ENCODE peak calls at places on chromosomes 5 and 9, in seven cellular contexts. X is astrocyte of the spinal cord, P is fibroblast of villous mesenchyme, V is coronary artery, Y is Peyer's patch, D is brain microvascular endothelial cell, S is gastrocnemius medialis. K is an unnamed sample.

GRCh38 chr5:77379558-77380061 is 112.5 kb downstream of the WDR41 start:
- DNase-seq in X (no peak), P (no peak), V (no peak), Y (no peak), D (no peak), S (no peak), K (no peak)

GRCh38 chr5:108670591-108671335 is 76.9 kb upstream of the FER start:
- DNase-seq in X (no peak), P (no peak), V (no peak), Y (no peak), D (no peak), S (no peak), K (no peak)

GRCh38 chr5:1164696-1165630 is 36.4 kb upstream of the SLC6A19 start:
- DNase-seq in X (no peak), P (no peak), V (no peak), Y (peak; percentile 66), D (no peak), S (no peak), K (no peak)

GRCh38 chr9:112125961-112126388 is 49.1 kb downstream of the SUSD1 start:
- DNase-seq in X (no peak), P (peak; percentile 24), V (no peak), Y (no peak), D (no peak), S (no peak), K (no peak)

GRCh38 chr5:57538341-57538955 is 55.8 kb upstream of the ACTBL2 start:
- DNase-seq in X (peak; percentile 51), P (peak; percentile 63), V (no peak), Y (no peak), D (peak; percentile 79), S (no peak), K (peak; percentile 87)

GRCh38 chr9:107881625-107882300 is 392.2 kb upstream of the KLF4 start:
- DNase-seq in X (no peak), P (no peak), V (no peak), Y (no peak), D (peak; percentile 48), S (no peak), K (no peak)

GRCh38 chr9:136342191-136343120 is 15.1 kb downstream of the GPSM1 start:
- DNase-seq in X (peak; percentile 71), P (peak; percentile 66), V (no peak), Y (peak; percentile 88), D (peak; percentile 43), S (no peak), K (no peak)

GRCh38 chr9:130379649-130379970 is 65.2 kb upstream of the ASS1 start:
- DNase-seq in X (no peak), P (no peak), V (no peak), Y (no peak), D (no peak), S (no peak), K (no peak)

GRCh38 chr5:83965431-83965830 is 244.8 kb upstream of the HAPLN1 start:
- DNase-seq in X (peak; percentile 25), P (no peak), V (no peak), Y (no peak), D (no peak), S (no peak), K (no peak)

GRCh38 chr9:121906074-121906520 is 187.0 kb downstream of the TTLL11 start:
- DNase-seq in X (no peak), P (peak; percentile 90), V (peak; percentile 5), Y (no peak), D (peak; percentile 38), S (no peak), K (no peak)

GRCh38 chr5:168291961-168292782 is 727 bp downstream of the WWC1 start:
- DNase-seq in X (no peak), P (no peak), V (no peak), Y (peak; percentile 66), D (no peak), S (no peak), K (no peak)

GRCh38 chr5:168292783-168293696 is 1.6 kb downstream of the WWC1 start:
- DNase-seq in X (no peak), P (no peak), V (no peak), Y (no peak), D (no peak), S (no peak), K (no peak)

GRCh38 chr5:168298949-168299348 is 7.5 kb downstream of the WWC1 start:
- DNase-seq in X (no peak), P (no peak), V (no peak), Y (no peak), D (no peak), S (no peak), K (no peak)

GRCh38 chr5:168296687-168297086 is 5.2 kb downstream of the WWC1 start:
- DNase-seq in X (no peak), P (no peak), V (no peak), Y (no peak), D (no peak), S (no peak), K (no peak)

DNA sequence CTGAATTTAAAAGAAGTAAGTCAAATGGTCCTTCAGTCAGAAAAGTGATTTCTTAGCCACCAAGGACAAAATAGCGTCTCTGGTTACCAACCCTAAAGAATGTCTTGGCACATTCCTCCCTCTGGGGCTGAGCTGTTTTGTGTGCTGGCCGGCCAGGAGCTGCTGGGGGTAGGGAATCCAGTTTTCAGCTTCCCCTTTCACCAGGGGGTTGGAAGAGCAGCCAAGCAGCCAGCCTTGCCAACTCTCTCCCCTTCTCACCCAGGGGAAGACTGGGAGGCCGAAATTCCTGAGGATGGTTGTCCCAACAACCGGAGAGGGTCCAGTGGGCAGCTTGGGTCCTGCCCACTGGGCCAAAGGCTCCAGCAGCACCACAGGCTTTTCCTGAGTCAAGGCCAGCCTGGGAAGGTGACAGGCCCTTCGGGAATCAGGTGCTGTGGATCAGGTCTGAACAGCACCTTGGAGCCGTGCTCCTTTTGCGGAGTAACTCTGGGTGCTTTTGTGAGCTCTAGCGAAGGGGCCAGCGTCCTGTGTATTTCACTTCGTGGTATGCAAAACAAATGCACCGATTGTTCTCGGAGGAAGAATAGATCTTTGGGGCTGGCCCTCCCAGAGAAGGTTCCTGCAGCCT is 4.2 kb downstream of the WWC1 start:
- DNase-seq in X (peak; percentile 79), P (peak; percentile 32), V (no peak), Y (no peak), D (peak; percentile 56), S (no peak), K (no peak)
- TF ChIP-seq CTCF in X (peak; percentile 67), P (peak; percentile 47), V (no peak), Y (no peak), D (peak; percentile 80), S (no peak), K (peak; percentile 50)

GRCh38 chr5:2747372-2748179 is 3.9 kb downstream of the IRX2 start:
- DNase-seq in X (peak; percentile 36), P (no peak), V (peak; percentile 7), Y (no peak), D (no peak), S (no peak), K (no peak)

GRCh38 chr5:2748841-2749513 is 2.5 kb downstream of the IRX2 start:
- DNase-seq in X (peak; percentile 26), P (no peak), V (peak; percentile 67), Y (no peak), D (no peak), S (no peak), K (no peak)

GRCh38 chr5:2749514-2750025 is 1.9 kb downstream of the IRX2 start:
- DNase-seq in X (peak; percentile 45), P (no peak), V (peak; percentile 49), Y (no peak), D (no peak), S (no peak), K (no peak)

GRCh38 chr5:2746642-2747041 is 4.8 kb downstream of the IRX2 start:
- DNase-seq in X (peak; percentile 61), P (peak; percentile 17), V (no peak), Y (no peak), D (no peak), S (no peak), K (no peak)

DNA sequence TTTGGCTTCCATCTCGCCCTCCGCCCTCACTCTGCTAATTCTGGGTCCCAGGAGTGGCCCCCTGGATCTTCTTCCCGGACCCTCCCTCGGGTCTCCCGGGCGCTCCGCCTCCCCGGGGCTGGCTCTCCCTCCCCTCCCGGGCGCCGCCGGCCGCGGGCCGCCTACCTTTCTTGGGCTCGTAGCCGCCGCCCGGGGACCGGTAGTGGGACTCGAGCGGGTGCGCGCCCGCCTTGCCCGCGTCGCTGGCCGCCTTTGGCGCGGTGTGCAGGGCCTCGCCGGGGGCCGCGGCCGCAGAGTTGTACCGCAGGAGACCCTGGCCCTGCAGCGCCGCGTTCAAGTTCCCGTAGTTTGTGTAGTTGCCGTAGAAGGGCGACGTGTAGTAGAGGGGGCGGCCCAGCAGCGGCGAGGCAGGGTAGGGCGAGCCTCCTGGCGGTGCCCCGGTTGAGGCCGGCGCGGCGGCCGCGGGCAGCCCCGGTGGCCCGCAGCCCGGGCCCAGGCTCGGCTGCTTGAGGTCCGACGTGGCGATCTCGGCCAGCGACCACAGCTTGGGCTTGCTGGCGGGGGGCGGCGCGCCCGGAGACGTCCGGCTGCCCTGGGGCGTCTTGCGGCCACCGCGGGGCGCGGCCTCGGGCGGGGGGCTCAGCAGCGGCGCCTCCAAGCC is 3.2 kb downstream of the IRX2 start:
- DNase-seq in X (no peak), P (no peak), V (peak; percentile 50), Y (no peak), D (no peak), S (no peak), K (no peak)
- H3K4me3 ChIP-seq in X (peak overlapping the region; percentile 57), P (no peak overlapping the region), V (no peak overlapping the region), Y (no peak overlapping the region), D (no peak overlapping the region), S (no peak overlapping the region), K (no peak overlapping the region)

DNA sequence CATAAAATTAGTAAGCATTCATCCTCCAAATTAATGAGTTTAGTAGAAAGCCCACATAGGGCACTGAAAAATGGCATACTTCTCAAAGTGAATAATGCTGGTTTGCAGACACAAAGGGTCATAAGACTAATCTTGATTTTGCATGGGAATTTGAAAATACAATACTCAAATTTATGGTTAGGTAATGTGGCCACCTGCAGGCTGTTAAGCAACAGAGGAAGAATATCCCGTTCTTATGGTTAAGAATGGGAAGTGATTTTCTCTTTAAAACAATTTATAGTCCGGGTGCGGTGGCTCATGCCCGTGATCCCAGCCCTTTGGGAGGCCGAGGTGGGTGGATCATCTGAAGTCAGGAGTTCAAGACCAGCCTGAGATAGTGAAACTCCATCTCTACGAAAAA is 9.4 kb upstream of the PLCXD3 start:
- DNase-seq in X (no peak), P (no peak), V (no peak), Y (no peak), D (no peak), S (no peak), K (no peak)
- TF ChIP-seq CTCF in X (peak; percentile 6), P (no peak), V (no peak), Y (peak; percentile 37), D (no peak), S (no peak), K (no peak)

DNA sequence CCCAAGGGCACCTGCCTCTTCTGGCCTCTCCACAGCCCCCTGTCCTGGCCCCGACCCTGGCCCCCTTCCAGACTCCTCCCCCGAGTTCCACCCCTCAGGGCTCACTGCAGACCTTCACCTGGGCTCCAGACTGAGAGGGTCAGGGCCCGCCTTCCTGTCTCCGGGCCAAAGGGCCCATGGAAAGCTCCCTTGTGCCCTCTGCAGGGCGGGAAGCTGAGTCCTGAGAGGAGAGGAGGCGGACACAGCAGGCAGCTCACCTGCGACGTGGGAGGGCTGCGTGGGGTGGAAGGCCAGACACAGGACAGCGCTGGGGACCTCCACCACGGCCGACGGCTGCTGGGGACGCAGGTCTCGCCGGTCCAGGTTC is 20.6 kb downstream of the DYNC2I2 start:
- DNase-seq in X (no peak), P (no peak), V (no peak), Y (peak; percentile 84), D (no peak), S (no peak), K (no peak)
- H3K4me3 ChIP-seq in X (no peak overlapping the region), P (no peak overlapping the region), V (no peak overlapping the region), Y (peak overlapping the region; percentile 52), D (no peak overlapping the region), S (no peak overlapping the region), K (no peak overlapping the region)

GRCh38 chr9:98410185-98410697 is 154.8 kb upstream of the TBC1D2 start:
- DNase-seq in X (peak; percentile 54), P (peak; percentile 96), V (no peak), Y (no peak), D (peak; percentile 65), S (no peak), K (peak; percentile 16)
- TF ChIP-seq CTCF in X (peak; percentile 42), P (peak; percentile 66), V (no peak), Y (peak; percentile 4), D (peak; percentile 69), S (no peak), K (peak; percentile 24)